ENCODE peak calls at places on chromosome X, in eight cellular contexts. C is activated naive CD8-positive, alpha-beta T cell treated with anti-CD3 and anti-CD28 coated beads, Interleukin-2, amount 50 U/mL, for 24 hours; Q is heart right ventricle; D is T-helper 1 cell; G is stimulated activated CD8-positive, alpha-beta memory T cell treated with anti-CD3 and anti-CD28 coated beads, Interleukin-2, amount 100 ng/mL, for 1 hour; V is OCI-M1; S is COLO829; T is amygdala. R is an unnamed sample.

GRCh38 chrX:74211911-74212310 is 92.1 kb upstream of the ZCCHC13 start:
- DNase-seq in C (no peak), Q (no peak), D (no peak), G (no peak), V (no peak), S (no peak), T (no peak), R (no peak)

GRCh38 chrX:154750301-154751120 is at the start of gene GAB3:
- DNase-seq in C (peak), Q (peak), D (peak), G (no peak), V (peak), S (no peak), T (no peak), R (peak)

GRCh38 chrX:10631416-10632145 is 11.2 kb upstream of the MID1 start:
- DNase-seq in C (no peak), Q (no peak), D (no peak), G (no peak), V (no peak), S (no peak), T (no peak), R (no peak)

GRCh38 chrX:103002576-103002975 is 61.4 kb downstream of the BEX1 start:
- DNase-seq in C (no peak), Q (no peak), D (no peak), G (no peak), V (no peak), S (no peak), T (no peak), R (no peak)

GRCh38 chrX:1554469-1555210 is 17.7 kb upstream of the P2RY8 start:
- DNase-seq in C (no peak), Q (no peak), D (no peak), G (no peak), V (no peak), S (no peak), T (no peak), R (peak)

GRCh38 chrX:153539171-153539978 is 21.9 kb downstream of the ATP2B3 start:
- DNase-seq in C (peak), Q (peak), D (peak), G (peak), V (peak), S (peak), T (peak), R (peak)

GRCh38 chrX:108270739-108271396 is 167.4 kb downstream of the COL4A6 start:
- DNase-seq in C (no peak), Q (no peak), D (no peak), G (no peak), V (no peak), S (no peak), T (no peak), R (no peak)

GRCh38 chrX:43741843-43742573 is 85.9 kb downstream of the MAOA start:
- DNase-seq in C (no peak), Q (peak), D (no peak), G (no peak), V (no peak), S (peak), T (no peak), R (no peak)

GRCh38 chrX:39728025-39728424 is 369.7 kb downstream of the BCOR start:
- DNase-seq in C (no peak), Q (no peak), D (no peak), G (no peak), V (no peak), S (no peak), T (no peak), R (no peak)

GRCh38 chrX:148629435-148629834 is 129.0 kb downstream of the AFF2 start:
- DNase-seq in C (no peak), Q (no peak), D (no peak), G (no peak), V (no peak), S (no peak), T (no peak), R (no peak)